ENCODE peak calls at places on chromosomes 2 and 18, in five cellular contexts. L is neuronal stem cell, C is mesenchymal stem cell, H is trophoblast cell, V is H1. X is an unnamed sample.

GRCh38 chr2:129178356-129178755 is 801.1 kb upstream of the RAB6C start:
- DNase-seq in L (no peak), V (no peak), H (no peak), C (no peak), X (no peak)

GRCh38 chr2:119455066-119455718 is 23.5 kb downstream of the TMEM37 start:
- DNase-seq in C (no peak), H (no peak), V (no peak), L (no peak), X (no peak)

GRCh38 chr18:30103881-30104280 is 938.7 kb downstream of the DSC3 start:
- DNase-seq in V (no peak), L (no peak), C (no peak), H (no peak), X (no peak)

GRCh38 chr18:48990497-48991298 is 39.9 kb upstream of the SMAD7 start:
- DNase-seq in L (no peak), H (peak; percentile 65), C (peak; percentile 88), V (no peak), X (peak; percentile 22)

GRCh38 chr2:108536133-108536780 is 2.0 kb downstream of the LIMS1 start:
- DNase-seq in H (peak; percentile 38), V (no peak), C (peak; percentile 73), L (no peak), X (no peak)

GRCh38 chr2:165777522-165778186 is 16.4 kb downstream of the GALNT3 start:
- DNase-seq in V (no peak), H (no peak), C (peak; percentile 22), L (no peak), X (no peak)

GRCh38 chr2:2742745-2743144 is 411.7 kb upstream of the MYT1L start:
- DNase-seq in C (no peak), V (no peak), L (no peak), H (no peak), X (no peak)

GRCh38 chr2:135744761-135745314 is 3.2 kb downstream of the UBXN4 start:
- DNase-seq in L (no peak), C (peak; percentile 56), H (peak; percentile 16), V (no peak), X (peak; percentile 44)

GRCh38 chr18:34847408-34847807 is 137.3 kb downstream of the DTNA start:
- DNase-seq in L (no peak), C (no peak), V (no peak), H (no peak), X (no peak)

DNA sequence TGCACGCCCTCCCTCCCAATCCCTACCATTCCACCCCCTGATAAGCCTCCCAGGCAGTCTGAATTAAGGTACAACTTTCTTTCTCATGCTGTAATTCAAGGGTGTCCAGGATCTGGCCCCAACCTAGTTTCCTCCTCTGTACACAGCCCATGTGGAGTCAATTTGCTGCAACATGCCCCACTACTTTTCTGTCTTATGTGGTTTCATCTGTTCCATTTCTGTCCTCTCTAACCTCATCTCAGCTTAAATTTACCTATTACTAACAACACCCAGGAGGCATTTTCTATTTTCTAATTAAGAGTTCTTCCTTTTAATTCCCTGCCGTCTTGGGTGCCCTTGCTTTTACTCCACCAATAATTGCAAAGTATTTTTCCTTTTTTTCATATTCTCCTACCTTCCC is 10.0 kb downstream of the PPP4R1 start:
- DNase-seq in C (no peak), H (no peak), V (no peak), L (no peak), X (no peak)
- H3K23ac ChIP-seq in C (no peak overlapping the region), H (peak overlapping the region; percentile 66), V (no peak overlapping the region), L (no peak overlapping the region), X (no peak overlapping the region)

GRCh38 chr2:1685078-1685956 is 59.0 kb downstream of the PXDN start:
- DNase-seq in L (no peak), V (no peak), C (no peak), H (no peak), X (no peak)

GRCh38 chr2:1688161-1688560 is 56.2 kb downstream of the PXDN start:
- DNase-seq in C (no peak), H (no peak), V (no peak), L (no peak), X (no peak)

GRCh38 chr2:1686784-1687105 is 57.6 kb downstream of the PXDN start:
- DNase-seq in V (no peak), H (peak; percentile 93), L (no peak), C (peak; percentile 85), X (no peak)

GRCh38 chr2:1687254-1687653 is 57.1 kb downstream of the PXDN start:
- DNase-seq in C (no peak), V (no peak), L (no peak), H (peak; percentile 84), X (no peak)

DNA sequence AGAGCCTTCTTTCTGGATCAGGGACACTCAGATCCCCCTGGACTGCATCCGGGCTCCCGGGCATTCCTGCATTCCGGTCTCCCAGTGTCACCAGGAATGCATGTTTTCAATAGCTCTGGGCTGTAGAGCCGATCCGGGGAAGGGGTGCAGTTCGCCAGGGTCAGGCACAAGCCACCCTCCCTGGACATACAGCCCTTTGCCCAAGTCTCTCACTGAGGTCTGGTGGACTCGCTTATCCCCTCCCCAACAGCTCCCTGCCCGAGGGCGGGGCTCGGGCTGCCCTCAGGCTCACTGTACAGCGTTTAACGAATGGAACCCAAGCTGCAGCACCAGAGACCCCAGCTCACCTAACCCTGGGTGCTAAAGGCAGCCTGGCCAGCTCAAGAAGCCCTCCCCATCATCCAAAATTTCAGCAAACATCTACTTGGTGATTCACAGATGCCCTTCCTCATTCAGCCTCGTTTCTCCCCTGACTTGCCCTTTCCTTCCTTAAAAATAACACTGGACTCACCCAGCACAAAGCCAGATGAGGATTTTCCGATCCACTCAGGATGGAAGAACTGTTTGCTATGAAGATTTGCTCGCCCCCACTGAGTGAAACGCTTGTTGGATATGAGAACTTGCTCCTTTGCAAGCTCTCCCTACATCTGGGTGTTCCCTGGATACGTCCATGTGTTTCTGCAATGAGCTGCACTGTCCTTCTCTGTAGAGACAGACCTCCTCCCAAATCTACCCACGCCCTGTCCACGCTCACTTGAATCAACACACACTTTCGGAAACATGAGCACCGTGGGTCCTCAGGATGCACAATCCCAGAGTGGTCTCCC is 58.1 kb downstream of the PXDN start:
- DNase-seq in H (peak; percentile 91), C (peak; percentile 72), V (peak; percentile 64), L (no peak), X (peak; percentile 74)
- H4K8ac ChIP-seq in H (no peak overlapping the region), C (peak overlapping the region; percentile 73), V (no peak overlapping the region), L (no peak overlapping the region), X (no peak overlapping the region)

DNA sequence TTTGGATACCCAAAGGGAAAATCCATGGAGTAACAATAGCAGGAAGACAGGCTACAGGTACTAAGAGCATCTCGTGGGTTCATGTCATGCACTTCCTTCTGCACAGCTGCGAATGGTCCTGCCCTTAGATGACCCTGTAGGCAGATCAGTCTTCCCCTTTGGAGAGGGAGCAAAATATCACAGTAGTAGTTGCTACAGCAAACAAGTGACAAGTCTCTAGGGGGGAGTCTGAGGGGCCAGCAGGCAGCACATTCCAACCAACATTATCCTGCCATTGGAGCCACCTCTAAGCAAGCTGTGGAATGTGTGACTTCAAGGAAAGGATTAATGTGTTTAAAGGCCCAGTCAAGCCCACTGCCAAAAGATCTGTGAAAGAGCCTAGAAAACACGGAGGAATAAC is 273.2 kb upstream of the PARD3B start:
- DNase-seq in L (no peak), H (no peak), V (no peak), C (no peak), X (peak; percentile 43)
- H2BK12ac ChIP-seq in L (no peak overlapping the region), H (no peak overlapping the region), V (peak overlapping the region; percentile 30), C (no peak overlapping the region), X (no peak overlapping the region)

GRCh38 chr18:23862071-23862470 is 152.5 kb upstream of the TTC39C start:
- DNase-seq in L (no peak), C (peak; percentile 86), H (peak; percentile 58), V (no peak), X (no peak)
- H3K23ac ChIP-seq in L (no peak overlapping the region), C (no peak overlapping the region), H (no peak overlapping the region), V (no peak overlapping the region), X (no peak overlapping the region)

DNA sequence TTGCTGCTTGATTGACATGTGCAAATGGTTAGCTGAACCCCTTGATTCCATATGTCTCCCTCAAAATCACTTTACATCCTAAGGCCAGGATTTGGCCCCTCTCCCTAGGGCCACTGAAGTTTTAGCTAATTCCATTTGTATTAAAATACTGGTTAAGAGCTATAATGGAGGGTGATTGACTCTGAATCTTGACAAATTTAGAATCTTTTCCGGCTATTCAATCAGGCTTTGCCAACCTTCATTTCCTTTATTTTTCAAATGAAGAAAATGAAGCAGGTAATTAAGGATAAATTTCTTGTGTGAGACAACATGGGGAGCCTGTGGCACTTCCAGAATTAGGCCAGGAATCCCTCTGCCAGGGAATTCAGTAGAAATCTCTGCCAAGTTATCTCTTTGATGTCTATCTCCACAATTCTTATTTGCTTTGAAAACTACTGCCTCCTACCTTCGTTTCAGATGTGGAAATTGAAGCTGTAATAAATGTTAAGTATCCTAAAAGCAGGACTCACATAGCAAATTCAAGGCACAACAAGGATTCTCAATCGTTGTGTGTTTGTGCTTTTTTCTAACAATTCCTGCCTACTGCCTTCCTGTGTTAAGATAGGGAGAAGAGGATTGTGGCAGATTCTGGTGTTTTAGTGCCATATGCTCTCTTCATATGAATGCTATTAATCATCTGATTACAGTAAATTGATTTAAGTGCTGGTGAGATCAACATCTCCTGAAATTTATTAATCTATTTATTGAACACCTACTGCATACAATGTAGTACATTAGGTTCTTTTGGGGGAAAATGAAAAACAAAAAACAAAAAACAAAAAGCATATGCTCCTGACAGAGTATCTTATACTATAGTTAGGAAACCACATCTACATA is 47.8 kb upstream of the MAP4K3 start:
- DNase-seq in H (no peak), C (no peak), V (no peak), L (no peak), X (no peak)
- H4K8ac ChIP-seq in H (no peak overlapping the region), C (peak overlapping the region; percentile 64), V (no peak overlapping the region), L (no peak overlapping the region), X (no peak overlapping the region)

GRCh38 chr2:37874470-37874869 is 50.6 kb upstream of the RMDN2 start:
- DNase-seq in H (no peak), L (no peak), V (no peak), C (no peak), X (no peak)
- H2BK12ac ChIP-seq in H (no peak overlapping the region), L (no peak overlapping the region), V (no peak overlapping the region), C (peak overlapping the region; percentile 28), X (no peak overlapping the region)

DNA sequence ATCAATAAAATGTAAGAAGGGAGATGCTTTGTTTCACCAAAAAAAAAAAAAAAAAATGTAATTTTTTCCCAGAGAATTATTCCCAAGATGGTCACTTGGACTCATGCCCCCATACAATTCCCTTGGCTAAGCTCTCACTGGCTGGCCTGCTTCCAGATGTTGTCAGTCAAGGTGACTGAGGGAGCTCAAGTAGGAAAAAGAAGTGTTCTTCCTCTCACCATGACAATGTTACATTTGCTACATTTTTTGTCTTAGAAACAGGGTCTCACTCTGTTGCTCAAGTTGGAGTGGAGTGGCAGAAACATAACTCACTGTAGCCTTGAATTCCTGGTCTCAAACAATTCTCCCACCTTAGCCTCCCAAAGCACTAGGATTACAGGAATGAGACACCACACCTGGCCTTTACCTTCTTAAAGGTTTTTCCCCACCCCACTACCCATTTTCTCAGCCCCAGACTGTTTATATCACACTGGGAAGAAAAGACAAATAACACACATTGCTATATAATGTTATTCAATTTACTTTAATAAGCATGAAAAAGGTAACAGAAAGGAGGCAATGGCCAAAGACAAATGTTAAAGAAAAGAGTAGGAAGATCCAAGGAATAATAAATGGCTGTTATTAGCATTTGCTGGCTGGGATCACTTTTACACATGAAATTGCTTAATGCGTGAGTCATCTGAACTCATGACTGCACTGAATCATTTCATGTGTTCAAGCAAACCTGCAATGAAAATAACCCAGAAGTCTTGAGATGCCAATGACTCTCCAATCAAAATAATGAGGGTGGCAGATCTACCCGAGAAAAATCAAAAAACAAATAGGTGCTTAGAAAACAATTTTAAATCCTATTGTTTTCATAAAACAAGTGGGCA is 45.2 kb downstream of the ACVR1 start:
- DNase-seq in L (no peak), V (no peak), H (peak; percentile 51), C (peak; percentile 94), X (no peak)
- H3K23ac ChIP-seq in L (no peak overlapping the region), V (no peak overlapping the region), H (no peak overlapping the region), C (peak overlapping the region; percentile 52), X (no peak overlapping the region)